ENCODE peak calls at places on chromosomes 1 and 21, in five cellular contexts. A is Ammon's horn; C is activated CD4-positive, CD25-positive, alpha-beta regulatory T cell treated with anti-CD3 and anti-CD28 coated beads, Interleukin-2, amount 50 U/mL, for 16 hours; I is stimulated activated CD8-positive, alpha-beta memory T cell treated with anti-CD3 and anti-CD28 coated beads, Interleukin-2, amount 100 ng/mL, for 48 hours; S is dermis microvascular lymphatic vessel endothelial cell. E is an unnamed sample.

GRCh38 chr1:24830680-24831272 is 85.5 kb downstream of the CLIC4 start:
- DNase-seq in C (no peak), I (no peak), S (peak), A (peak), E (peak)

GRCh38 chr21:14826630-14827029 is 238.2 kb downstream of the NRIP1 start:
- DNase-seq in A (no peak), I (no peak), S (no peak), C (no peak), E (no peak)

GRCh38 chr1:75725256-75725655 is 747 bp downstream of the ACADM start:
- DNase-seq in A (no peak), I (no peak), C (no peak), S (no peak), E (peak)

GRCh38 chr1:110876748-110877341 is 3.9 kb downstream of the CD53 start:
- DNase-seq in I (no peak), C (no peak), A (no peak), S (no peak), E (no peak)

GRCh38 chr1:218536311-218536710 is 191.2 kb downstream of the TGFB2 start:
- DNase-seq in S (no peak), I (no peak), C (no peak), A (no peak), E (no peak)

GRCh38 chr1:231162300-231162969 is 577 bp downstream of the TRIM67 start:
- DNase-seq in S (peak), C (no peak), A (no peak), I (no peak), E (peak)

GRCh38 chr1:27891196-27891889 is 19.0 kb downstream of the THEMIS2 start:
- DNase-seq in A (peak), S (no peak), I (no peak), C (no peak), E (no peak)

GRCh38 chr1:200535605-200536004 is 84.9 kb downstream of the KIF14 start:
- DNase-seq in I (no peak), C (no peak), A (no peak), S (peak), E (no peak)

GRCh38 chr1:14314032-14314431 is 284.5 kb upstream of the KAZN start:
- DNase-seq in A (no peak), I (no peak), C (no peak), S (no peak), E (no peak)

GRCh38 chr1:89540406-89540970 is 15.9 kb downstream of the LRRC8B start:
- DNase-seq in A (no peak), S (no peak), C (no peak), I (no peak), E (no peak)

GRCh38 chr1:183323849-183324683 is 94.1 kb downstream of the NMNAT2 start:
- DNase-seq in A (no peak), S (peak), I (no peak), C (no peak), E (no peak)

GRCh38 chr1:179586107-179586823 is 5.4 kb upstream of the TDRD5 start:
- DNase-seq in I (no peak), C (no peak), S (peak), A (peak), E (no peak)

GRCh38 chr1:10401281-10401680 is 2.4 kb downstream of the PGD start:
- DNase-seq in C (no peak), S (no peak), A (no peak), I (no peak), E (no peak)

GRCh38 chr1:39752703-39753102 is 14.0 kb downstream of the PPIE start:
- DNase-seq in C (no peak), A (no peak), I (no peak), S (no peak), E (no peak)

GRCh38 chr1:206050655-206051235 is 2.2 kb upstream of the RHEX start:
- DNase-seq in A (no peak), I (peak), C (peak), S (peak), E (no peak)

GRCh38 chr1:8004803-8005573 is 21.1 kb downstream of the ERRFI1 start:
- DNase-seq in S (peak), A (peak), C (no peak), I (no peak), E (no peak)

E was measured in G401.